ENCODE peak calls at places on chromosomes 13 and 19, in eight cellular contexts. D is fibroblast of mammary gland; U is effector memory CD4-positive, alpha-beta T cell; L is fibroblast of lung; Q is left cardiac atrium; S is NCI-H1417; C is stimulated activated CD4-positive, alpha-beta T cell treated with anti-CD3 and anti-CD28 coated beads, Interleukin-15, amount 100 ng/mL, for 1 hour; H is HEK293T. N is an unnamed sample.

GRCh38 chr13:22336460-22336859 is 665.6 kb downstream of the FGF9 start:
- DNase-seq in S (no peak), C (no peak), H (no peak), U (no peak), D (no peak), L (no peak), Q (no peak), N (no peak)

GRCh38 chr13:45833663-45834062 is 17.9 kb downstream of the SIAH3 start:
- DNase-seq in H (no peak), Q (peak; percentile 54), U (no peak), S (no peak), D (peak; percentile 40), C (no peak), L (peak; percentile 77), N (no peak)

GRCh38 chr19:58388175-58388526 is 1.1 kb downstream of the RPS5 start:
- DNase-seq in S (no peak), U (no peak), C (no peak), L (no peak), Q (no peak), H (no peak), D (no peak), N (no peak)

GRCh38 chr19:17468302-17469091 is 1.8 kb upstream of the SLC27A1 start:
- DNase-seq in L (peak; percentile 8), S (no peak), C (no peak), D (no peak), U (no peak), Q (peak; percentile 78), H (no peak), N (peak; percentile 90)

GRCh38 chr19:47417746-47418594 is 1.4 kb downstream of the MEIS3 start:
- DNase-seq in C (no peak), Q (no peak), S (no peak), U (no peak), D (no peak), H (no peak), L (no peak), N (no peak)

GRCh38 chr13:66543780-66544179 is 686.4 kb downstream of the PCDH9 start:
- DNase-seq in L (no peak), Q (no peak), H (peak; percentile 62), D (no peak), S (no peak), C (no peak), U (no peak), N (no peak)

GRCh38 chr13:90105881-90106496 is 1241.5 kb upstream of the MIR17HG start:
- DNase-seq in L (peak; percentile 84), S (no peak), D (peak; percentile 7), H (peak; percentile 23), C (no peak), Q (no peak), U (no peak), N (no peak)

GRCh38 chr19:3117746-3118145 is 18.1 kb upstream of the GNA15 start:
- DNase-seq in S (no peak), C (no peak), L (no peak), H (no peak), D (no peak), U (no peak), Q (peak; percentile 19), N (no peak)

GRCh38 chr19:35474104-35474503 is 16.2 kb downstream of the KRTDAP start:
- DNase-seq in S (no peak), H (no peak), C (no peak), L (no peak), Q (no peak), U (no peak), D (no peak), N (no peak)

GRCh38 chr19:18290250-18291018 is 9.0 kb upstream of the JUND start:
- DNase-seq in U (peak; percentile 87), Q (peak; percentile 53), C (peak; percentile 59), L (peak; percentile 41), D (no peak), S (no peak), H (no peak), N (no peak)

GRCh38 chr19:3359850-3360493 is 6.4 kb upstream of the NFIC start:
- DNase-seq in U (no peak), Q (no peak), D (no peak), H (peak; percentile 69), S (peak; percentile 53), L (peak; percentile 46), C (no peak), N (no peak)

GRCh38 chr19:2900296-2901252 is at the start of gene ZNF57:
- DNase-seq in D (peak; percentile 99), C (peak; percentile 92), S (peak; percentile 100), H (peak; percentile 93), U (peak; percentile 95), Q (peak; percentile 100), L (peak; percentile 99), N (peak; percentile 99)

GRCh38 chr19:19062454-19063182 is 1.2 kb upstream of the SLC25A42 start:
- DNase-seq in H (no peak), U (no peak), S (no peak), L (peak; percentile 61), D (peak; percentile 51), Q (no peak), C (no peak), N (no peak)

GRCh38 chr19:10142701-10143375 is 23.1 kb upstream of the EIF3G start:
- DNase-seq in Q (no peak), U (peak; percentile 36), S (no peak), C (peak; percentile 22), D (no peak), H (no peak), L (no peak), N (no peak)

GRCh38 chr13:106176103-106176502 is 359.4 kb downstream of the EFNB2 start:
- DNase-seq in Q (no peak), S (no peak), H (no peak), D (peak; percentile 82), C (no peak), L (peak; percentile 93), U (no peak), N (no peak)

GRCh38 chr13:39016789-39017188 is 21.1 kb downstream of the PROSER1 start:
- DNase-seq in H (peak; percentile 43), L (no peak), S (no peak), D (peak; percentile 35), Q (no peak), C (no peak), U (no peak), N (no peak)

GRCh38 chr13:23636360-23636759 is 66.1 kb downstream of the TNFRSF19 start:
- DNase-seq in C (no peak), H (no peak), Q (no peak), S (no peak), U (no peak), D (no peak), L (no peak), N (no peak)

GRCh38 chr19:42313840-42314755 is 989 bp downstream of the TMEM145 start:
- DNase-seq in D (no peak), Q (no peak), S (no peak), C (no peak), H (no peak), L (no peak), U (no peak), N (no peak)

GRCh38 chr13:101308247-101309013 is 107.9 kb downstream of the NALCN start:
- DNase-seq in U (no peak), H (no peak), C (no peak), L (peak; percentile 59), S (no peak), D (peak; percentile 20), Q (no peak), N (no peak)

GRCh38 chr13:22080832-22081231 is 410.0 kb downstream of the FGF9 start:
- DNase-seq in D (no peak), L (no peak), U (no peak), C (no peak), H (no peak), Q (no peak), S (no peak), N (no peak)

GRCh38 chr19:18650468-18651001 is 13.7 kb downstream of the KLHL26 start:
- DNase-seq in Q (peak; percentile 90), C (no peak), S (no peak), U (no peak), H (no peak), L (peak; percentile 81), D (peak; percentile 84), N (peak; percentile 87)

GRCh38 chr13:101552797-101553196 is 100.3 kb downstream of the ITGBL1 start:
- DNase-seq in D (peak; percentile 77), L (peak; percentile 57), Q (no peak), U (no peak), C (no peak), H (no peak), S (no peak), N (no peak)

GRCh38 chr19:38433268-38433733 is at the start of gene RYR1:
- DNase-seq in U (no peak), Q (peak; percentile 76), H (no peak), D (peak; percentile 9), S (no peak), L (peak; percentile 6), C (no peak), N (peak; percentile 91)

GRCh38 chr13:71260246-71260645 is 606.8 kb downstream of the DACH1 start:
- DNase-seq in C (no peak), U (no peak), L (no peak), Q (no peak), S (no peak), D (no peak), H (no peak), N (no peak)